ENCODE peak calls at places on chromosomes 3 and 15, in ten cellular contexts. One of them, this sample, is unnamed.

GRCh38 chr15:47599806-47600205 is 117.5 kb upstream of the SEMA6D start:
- DNase-seq in heart left ventricle: no peak
- DNase-seq in heart right ventricle: no peak
- DNase-seq in mammary epithelial cell: no peak
- DNase-seq in epithelial cell of esophagus: no peak
- DNase-seq in esophagus squamous epithelium: no peak
- DNase-seq in cardiac muscle cell: no peak
- DNase-seq in neural progenitor cell: no peak
- DNase-seq in CD4-positive, alpha-beta T cell: no peak
- DNase-seq in HCT116: no peak
- DNase-seq in this sample: no peak

GRCh38 chr3:8338424-8338823 is 163.2 kb upstream of the LMCD1 start:
- DNase-seq in epithelial cell of esophagus: no peak
- DNase-seq in cardiac muscle cell: no peak
- DNase-seq in neural progenitor cell: no peak
- DNase-seq in heart right ventricle: no peak
- DNase-seq in HCT116: no peak
- DNase-seq in mammary epithelial cell: no peak
- DNase-seq in esophagus squamous epithelium: no peak
- DNase-seq in CD4-positive, alpha-beta T cell: no peak
- DNase-seq in heart left ventricle: no peak
- DNase-seq in this sample: no peak

GRCh38 chr3:47225310-47225906 is 57.2 kb downstream of the KIF9 start:
- DNase-seq in heart right ventricle: no peak
- DNase-seq in CD4-positive, alpha-beta T cell: no peak
- DNase-seq in heart left ventricle: no peak
- DNase-seq in esophagus squamous epithelium: no peak
- DNase-seq in epithelial cell of esophagus: no peak
- DNase-seq in cardiac muscle cell: peak; percentile 73
- DNase-seq in neural progenitor cell: no peak
- DNase-seq in HCT116: no peak
- DNase-seq in mammary epithelial cell: no peak
- DNase-seq in this sample: no peak

GRCh38 chr15:25407950-25408349 is 30.9 kb downstream of the UBE3A start:
- DNase-seq in esophagus squamous epithelium: no peak
- DNase-seq in CD4-positive, alpha-beta T cell: no peak
- DNase-seq in mammary epithelial cell: no peak
- DNase-seq in epithelial cell of esophagus: no peak
- DNase-seq in heart right ventricle: no peak
- DNase-seq in heart left ventricle: peak; percentile 31
- DNase-seq in HCT116: no peak
- DNase-seq in cardiac muscle cell: no peak
- DNase-seq in neural progenitor cell: no peak
- DNase-seq in this sample: no peak

GRCh38 chr3:124078978-124079911 is 87.3 kb upstream of the ROPN1 start:
- DNase-seq in neural progenitor cell: peak; percentile 75
- DNase-seq in cardiac muscle cell: peak; percentile 56
- DNase-seq in heart left ventricle: no peak
- DNase-seq in heart right ventricle: no peak
- DNase-seq in epithelial cell of esophagus: peak; percentile 50
- DNase-seq in esophagus squamous epithelium: no peak
- DNase-seq in CD4-positive, alpha-beta T cell: no peak
- DNase-seq in HCT116: peak; percentile 22
- DNase-seq in mammary epithelial cell: peak; percentile 9
- DNase-seq in this sample: no peak

GRCh38 chr3:40116478-40117162 is 192.9 kb upstream of the EIF1B start:
- DNase-seq in mammary epithelial cell: peak; percentile 77
- DNase-seq in epithelial cell of esophagus: peak; percentile 76
- DNase-seq in heart right ventricle: no peak
- DNase-seq in CD4-positive, alpha-beta T cell: no peak
- DNase-seq in cardiac muscle cell: peak; percentile 47
- DNase-seq in neural progenitor cell: no peak
- DNase-seq in esophagus squamous epithelium: no peak
- DNase-seq in heart left ventricle: no peak
- DNase-seq in HCT116: no peak
- DNase-seq in this sample: no peak

GRCh38 chr3:15372918-15373317 is 40.5 kb upstream of the SH3BP5 start:
- DNase-seq in cardiac muscle cell: no peak
- DNase-seq in esophagus squamous epithelium: no peak
- DNase-seq in heart right ventricle: no peak
- DNase-seq in epithelial cell of esophagus: no peak
- DNase-seq in neural progenitor cell: no peak
- DNase-seq in CD4-positive, alpha-beta T cell: no peak
- DNase-seq in heart left ventricle: no peak
- DNase-seq in mammary epithelial cell: no peak
- DNase-seq in HCT116: no peak
- DNase-seq in this sample: no peak

GRCh38 chr3:90184861-90185260 is 1077.4 kb downstream of the EPHA3 start:
- DNase-seq in epithelial cell of esophagus: peak; percentile 8
- DNase-seq in CD4-positive, alpha-beta T cell: no peak
- DNase-seq in heart left ventricle: no peak
- DNase-seq in neural progenitor cell: no peak
- DNase-seq in heart right ventricle: no peak
- DNase-seq in mammary epithelial cell: peak; percentile 80
- DNase-seq in cardiac muscle cell: peak; percentile 61
- DNase-seq in esophagus squamous epithelium: no peak
- DNase-seq in HCT116: no peak
- DNase-seq in this sample: no peak

GRCh38 chr15:51065781-51066180 is 28.9 kb downstream of the TNFAIP8L3 start:
- DNase-seq in epithelial cell of esophagus: no peak
- DNase-seq in heart right ventricle: no peak
- DNase-seq in cardiac muscle cell: no peak
- DNase-seq in CD4-positive, alpha-beta T cell: no peak
- DNase-seq in HCT116: no peak
- DNase-seq in neural progenitor cell: no peak
- DNase-seq in heart left ventricle: no peak
- DNase-seq in mammary epithelial cell: no peak
- DNase-seq in esophagus squamous epithelium: no peak
- DNase-seq in this sample: no peak

GRCh38 chr3:134753999-134754742 is 40.9 kb upstream of the EPHB1 start:
- DNase-seq in heart left ventricle: no peak
- DNase-seq in CD4-positive, alpha-beta T cell: no peak
- DNase-seq in heart right ventricle: no peak
- DNase-seq in esophagus squamous epithelium: no peak
- DNase-seq in neural progenitor cell: no peak
- DNase-seq in HCT116: no peak
- DNase-seq in mammary epithelial cell: no peak
- DNase-seq in cardiac muscle cell: peak; percentile 5
- DNase-seq in epithelial cell of esophagus: no peak
- DNase-seq in this sample: no peak
- TF ChIP-seq CTCF in heart left ventricle: no peak
- TF ChIP-seq CTCF in CD4-positive, alpha-beta T cell: no peak
- TF ChIP-seq CTCF in heart right ventricle: no peak
- TF ChIP-seq CTCF in esophagus squamous epithelium: no peak
- TF ChIP-seq CTCF in neural progenitor cell: peak; percentile 13
- TF ChIP-seq CTCF in HCT116: no peak
- TF ChIP-seq CTCF in mammary epithelial cell: no peak
- TF ChIP-seq CTCF in cardiac muscle cell: no peak
- TF ChIP-seq CTCF in epithelial cell of esophagus: no peak
- TF ChIP-seq CTCF in this sample: no peak

GRCh38 chr3:5732081-5732480 is 544.6 kb downstream of the EDEM1 start:
- DNase-seq in neural progenitor cell: no peak
- DNase-seq in HCT116: no peak
- DNase-seq in cardiac muscle cell: no peak
- DNase-seq in esophagus squamous epithelium: no peak
- DNase-seq in heart right ventricle: no peak
- DNase-seq in epithelial cell of esophagus: no peak
- DNase-seq in heart left ventricle: no peak
- DNase-seq in CD4-positive, alpha-beta T cell: no peak
- DNase-seq in mammary epithelial cell: no peak
- DNase-seq in this sample: no peak

GRCh38 chr3:5729852-5730251 is 542.3 kb downstream of the EDEM1 start:
- DNase-seq in heart left ventricle: no peak
- DNase-seq in mammary epithelial cell: no peak
- DNase-seq in cardiac muscle cell: no peak
- DNase-seq in heart right ventricle: no peak
- DNase-seq in epithelial cell of esophagus: no peak
- DNase-seq in CD4-positive, alpha-beta T cell: no peak
- DNase-seq in HCT116: no peak
- DNase-seq in neural progenitor cell: no peak
- DNase-seq in esophagus squamous epithelium: no peak
- DNase-seq in this sample: no peak

GRCh38 chr3:5728085-5728484 is 540.6 kb downstream of the EDEM1 start:
- DNase-seq in CD4-positive, alpha-beta T cell: no peak
- DNase-seq in esophagus squamous epithelium: no peak
- DNase-seq in HCT116: no peak
- DNase-seq in heart right ventricle: no peak
- DNase-seq in epithelial cell of esophagus: no peak
- DNase-seq in neural progenitor cell: no peak
- DNase-seq in mammary epithelial cell: no peak
- DNase-seq in heart left ventricle: no peak
- DNase-seq in cardiac muscle cell: no peak
- DNase-seq in this sample: no peak

GRCh38 chr3:5733995-5734394 is 546.5 kb downstream of the EDEM1 start:
- DNase-seq in esophagus squamous epithelium: no peak
- DNase-seq in mammary epithelial cell: no peak
- DNase-seq in heart right ventricle: no peak
- DNase-seq in epithelial cell of esophagus: no peak
- DNase-seq in HCT116: no peak
- DNase-seq in neural progenitor cell: no peak
- DNase-seq in cardiac muscle cell: no peak
- DNase-seq in heart left ventricle: no peak
- DNase-seq in CD4-positive, alpha-beta T cell: no peak
- DNase-seq in this sample: no peak

DNA sequence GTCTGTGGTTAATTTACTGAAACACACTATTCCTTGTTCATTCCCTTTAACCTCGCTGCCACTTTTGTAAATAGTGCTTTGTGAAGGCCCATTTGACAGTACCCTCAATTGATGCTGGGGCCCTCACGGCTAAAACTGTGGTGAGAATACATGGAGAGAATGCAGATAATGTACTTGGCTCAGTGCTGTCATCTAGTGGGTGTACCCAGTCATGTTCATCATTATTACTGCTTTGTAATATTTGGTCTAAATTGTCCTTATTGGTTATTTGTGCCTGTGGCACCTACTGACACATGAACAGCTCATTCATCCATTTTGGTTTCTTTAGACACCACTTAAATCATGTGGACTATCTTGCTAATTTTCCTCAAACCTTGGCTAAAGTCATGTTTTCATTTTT is 543.6 kb downstream of the EDEM1 start:
- DNase-seq in cardiac muscle cell: no peak
- DNase-seq in neural progenitor cell: no peak
- DNase-seq in HCT116: peak; percentile 12
- DNase-seq in CD4-positive, alpha-beta T cell: no peak
- DNase-seq in esophagus squamous epithelium: no peak
- DNase-seq in mammary epithelial cell: no peak
- DNase-seq in epithelial cell of esophagus: no peak
- DNase-seq in heart left ventricle: no peak
- DNase-seq in heart right ventricle: no peak
- DNase-seq in this sample: no peak
- TF ChIP-seq CTCF in cardiac muscle cell: no peak
- TF ChIP-seq CTCF in neural progenitor cell: peak; percentile 51
- TF ChIP-seq CTCF in HCT116: peak; percentile 56
- TF ChIP-seq CTCF in CD4-positive, alpha-beta T cell: no peak
- TF ChIP-seq CTCF in esophagus squamous epithelium: no peak
- TF ChIP-seq CTCF in mammary epithelial cell: no peak
- TF ChIP-seq CTCF in epithelial cell of esophagus: no peak
- TF ChIP-seq CTCF in heart left ventricle: no peak
- TF ChIP-seq CTCF in heart right ventricle: peak; percentile 38
- TF ChIP-seq CTCF in this sample: no peak

DNA sequence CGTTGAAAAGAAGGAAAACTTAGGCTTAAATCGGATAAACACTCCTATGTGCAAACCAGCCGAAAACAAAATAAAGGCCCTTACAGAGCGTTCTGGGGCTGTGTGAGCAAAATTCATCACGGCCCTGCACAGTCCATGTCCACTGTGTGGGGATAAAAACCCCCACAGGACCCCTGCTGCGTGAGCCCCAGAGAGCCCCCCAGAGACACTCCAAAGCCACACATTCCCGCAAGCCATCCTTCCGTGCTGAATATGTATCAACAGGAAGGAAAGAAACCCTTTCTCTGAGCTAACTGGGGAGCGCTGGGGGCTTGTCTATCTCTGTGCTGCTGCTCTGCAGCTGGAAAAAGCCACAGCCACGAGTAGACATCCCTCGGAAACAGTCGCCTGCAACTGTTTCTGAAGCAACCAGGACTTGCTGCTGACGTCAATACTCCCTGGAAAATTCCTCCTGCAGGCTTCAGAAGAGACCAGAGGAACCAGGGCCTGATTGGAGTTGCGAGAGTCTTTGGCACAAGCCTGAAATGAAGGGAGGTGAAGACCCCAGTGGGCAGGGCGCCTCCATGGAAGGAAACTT is 72.6 kb downstream of the NUP210 start:
- DNase-seq in epithelial cell of esophagus: no peak
- DNase-seq in esophagus squamous epithelium: no peak
- DNase-seq in heart left ventricle: no peak
- DNase-seq in neural progenitor cell: peak; percentile 74
- DNase-seq in HCT116: no peak
- DNase-seq in cardiac muscle cell: peak; percentile 76
- DNase-seq in heart right ventricle: no peak
- DNase-seq in CD4-positive, alpha-beta T cell: no peak
- DNase-seq in mammary epithelial cell: no peak
- DNase-seq in this sample: no peak
- TF ChIP-seq CTCF in epithelial cell of esophagus: no peak
- TF ChIP-seq CTCF in esophagus squamous epithelium: no peak
- TF ChIP-seq CTCF in heart left ventricle: no peak
- TF ChIP-seq CTCF in neural progenitor cell: peak; percentile 28
- TF ChIP-seq CTCF in HCT116: no peak
- TF ChIP-seq CTCF in cardiac muscle cell: no peak
- TF ChIP-seq CTCF in heart right ventricle: no peak
- TF ChIP-seq CTCF in CD4-positive, alpha-beta T cell: no peak
- TF ChIP-seq CTCF in mammary epithelial cell: no peak
- TF ChIP-seq CTCF in this sample: no peak

GRCh38 chr3:51985063-51985462 is 1.7 kb downstream of the ACY1 start:
- DNase-seq in esophagus squamous epithelium: no peak
- DNase-seq in heart right ventricle: no peak
- DNase-seq in neural progenitor cell: no peak
- DNase-seq in CD4-positive, alpha-beta T cell: no peak
- DNase-seq in mammary epithelial cell: no peak
- DNase-seq in heart left ventricle: no peak
- DNase-seq in epithelial cell of esophagus: no peak
- DNase-seq in HCT116: no peak
- DNase-seq in cardiac muscle cell: no peak
- DNase-seq in this sample: no peak

GRCh38 chr3:51984269-51984647 is 923 bp downstream of the ACY1 start:
- DNase-seq in CD4-positive, alpha-beta T cell: no peak
- DNase-seq in neural progenitor cell: no peak
- DNase-seq in cardiac muscle cell: no peak
- DNase-seq in heart right ventricle: no peak
- DNase-seq in esophagus squamous epithelium: no peak
- DNase-seq in heart left ventricle: no peak
- DNase-seq in HCT116: no peak
- DNase-seq in mammary epithelial cell: no peak
- DNase-seq in epithelial cell of esophagus: no peak
- DNase-seq in this sample: no peak

GRCh38 chr3:51982352-51982837 is 940 bp upstream of the ACY1 start:
- DNase-seq in heart left ventricle: no peak
- DNase-seq in CD4-positive, alpha-beta T cell: no peak
- DNase-seq in HCT116: peak; percentile 57
- DNase-seq in heart right ventricle: no peak
- DNase-seq in neural progenitor cell: peak; percentile 68
- DNase-seq in epithelial cell of esophagus: peak; percentile 36
- DNase-seq in cardiac muscle cell: no peak
- DNase-seq in esophagus squamous epithelium: no peak
- DNase-seq in mammary epithelial cell: no peak
- DNase-seq in this sample: no peak

GRCh38 chr3:51983578-51984268 is 388 bp downstream of the ACY1 start:
- DNase-seq in cardiac muscle cell: no peak
- DNase-seq in epithelial cell of esophagus: no peak
- DNase-seq in CD4-positive, alpha-beta T cell: no peak
- DNase-seq in HCT116: no peak
- DNase-seq in mammary epithelial cell: no peak
- DNase-seq in heart left ventricle: no peak
- DNase-seq in heart right ventricle: no peak
- DNase-seq in esophagus squamous epithelium: no peak
- DNase-seq in neural progenitor cell: no peak
- DNase-seq in this sample: no peak

GRCh38 chr3:51982838-51983577 is at the start of gene ACY1:
- DNase-seq in esophagus squamous epithelium: no peak
- DNase-seq in cardiac muscle cell: peak; percentile 94
- DNase-seq in mammary epithelial cell: peak; percentile 92
- DNase-seq in heart left ventricle: peak; percentile 94
- DNase-seq in neural progenitor cell: peak; percentile 96
- DNase-seq in CD4-positive, alpha-beta T cell: peak; percentile 49
- DNase-seq in epithelial cell of esophagus: peak; percentile 91
- DNase-seq in heart right ventricle: peak; percentile 91
- DNase-seq in HCT116: peak; percentile 57
- DNase-seq in this sample: peak; percentile 83
- TF ChIP-seq CTCF in esophagus squamous epithelium: no peak
- TF ChIP-seq CTCF in cardiac muscle cell: no peak
- TF ChIP-seq CTCF in mammary epithelial cell: no peak
- TF ChIP-seq CTCF in heart left ventricle: no peak
- TF ChIP-seq CTCF in neural progenitor cell: no peak
- TF ChIP-seq CTCF in CD4-positive, alpha-beta T cell: peak; percentile 3
- TF ChIP-seq CTCF in epithelial cell of esophagus: no peak
- TF ChIP-seq CTCF in heart right ventricle: peak; percentile 7
- TF ChIP-seq CTCF in HCT116: no peak
- TF ChIP-seq CTCF in this sample: peak; percentile 53